ENCODE peak calls at places on chromosome 15, in six cellular contexts. L, G, N, Z, Y and C are unnamed samples.

GRCh38 chr15:68556139-68556990 is 22.4 kb upstream of the CORO2B start:
- DNase-seq in Z (no peak), L (no peak), Y (no peak), N (no peak), G (no peak), C (no peak)

GRCh38 chr15:55106155-55106554 is 90.6 kb downstream of the RSL24D1 start:
- DNase-seq in N (no peak), Z (no peak), G (no peak), Y (no peak), L (no peak), C (no peak)

GRCh38 chr15:39028069-39028468 is 463.5 kb upstream of the RASGRP1 start:
- DNase-seq in G (no peak), Z (no peak), L (peak; percentile 78), N (no peak), Y (no peak), C (peak; percentile 20)

GRCh38 chr15:65732698-65733097 is 59.4 kb downstream of the DENND4A start:
- DNase-seq in Z (no peak), L (peak; percentile 46), N (no peak), G (no peak), Y (no peak), C (no peak)

GRCh38 chr15:57626713-57627440 is 35.2 kb downstream of the MYZAP start:
- DNase-seq in L (no peak), Z (no peak), G (peak; percentile 61), N (no peak), Y (no peak), C (no peak)

GRCh38 chr15:66862111-66862815 is 160.2 kb downstream of the SMAD6 start:
- DNase-seq in N (no peak), Z (no peak), G (no peak), Y (no peak), L (no peak), C (peak; percentile 43)

GRCh38 chr15:74402873-74403589 is 30.7 kb downstream of the SEMA7A start:
- DNase-seq in L (no peak), Z (peak; percentile 82), G (no peak), N (no peak), Y (no peak), C (no peak)

GRCh38 chr15:65730560-65731172 is 61.4 kb downstream of the DENND4A start:
- DNase-seq in Y (no peak), Z (no peak), L (peak; percentile 2), N (no peak), G (no peak), C (no peak)

GRCh38 chr15:73295630-73296286 is 73.0 kb downstream of the HCN4 start:
- DNase-seq in Y (no peak), G (no peak), L (peak; percentile 42), N (no peak), Z (no peak), C (no peak)

DNA sequence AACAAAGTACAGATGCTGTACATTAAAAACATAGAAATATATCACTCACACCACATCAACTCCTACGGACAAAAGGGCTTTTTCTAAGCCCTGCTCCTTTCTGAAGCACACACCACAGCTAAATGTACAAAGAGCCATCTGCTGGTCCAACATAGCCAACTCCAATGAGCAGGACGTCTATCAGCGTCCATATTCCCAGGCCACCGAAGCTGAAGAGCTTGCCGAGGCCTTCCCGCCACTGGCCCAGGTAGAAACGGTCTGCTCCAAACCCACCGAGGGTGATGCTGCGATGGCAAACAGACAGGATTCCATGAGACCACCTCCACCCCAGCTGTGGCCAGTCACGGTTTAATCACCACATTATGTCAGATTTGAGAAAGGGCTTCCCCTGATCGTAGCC is 9.8 kb downstream of the TM2D3 start:
- DNase-seq in G (peak; percentile 47), L (no peak), N (no peak), Z (no peak), Y (no peak), C (no peak)
- TF ChIP-seq SMC3 in G (peak; percentile 34), L (no peak), N (no peak), Z (no peak), Y (no peak), C (peak; percentile 13)

GRCh38 chr15:32676095-32676643 is 34.7 kb downstream of the SCG5 start:
- DNase-seq in Z (no peak), N (no peak), Y (no peak), L (no peak), G (no peak), C (no peak)
- TF ChIP-seq SMC3 in Z (no peak), N (no peak), Y (no peak), L (no peak), G (no peak), C (no peak)

DNA sequence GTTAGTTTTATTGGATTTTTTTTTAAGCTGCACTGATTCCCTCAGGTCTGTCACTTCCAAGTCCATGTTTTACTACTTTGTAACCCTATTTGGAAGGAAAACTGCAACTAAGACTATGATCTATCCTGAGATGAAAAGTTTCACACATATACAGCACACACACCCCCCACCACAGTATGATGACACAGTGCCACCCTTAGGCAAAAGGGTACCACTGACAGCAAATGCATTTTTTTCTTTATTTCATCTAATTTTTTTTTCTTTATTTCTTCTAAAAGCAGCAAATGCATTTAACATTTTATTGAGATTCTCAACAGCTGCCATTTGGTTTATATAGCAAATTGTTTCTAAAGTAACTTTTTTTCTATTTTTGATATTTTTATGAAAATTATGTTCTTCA is 21.2 kb downstream of the NGRN start:
- DNase-seq in N (peak; percentile 43), G (peak; percentile 69), L (peak; percentile 25), Y (no peak), Z (no peak), C (peak; percentile 55)
- TF ChIP-seq SMC3 in N (peak; percentile 31), G (peak; percentile 41), L (peak; percentile 17), Y (peak; percentile 65), Z (peak; percentile 76), C (peak; percentile 66)

DNA sequence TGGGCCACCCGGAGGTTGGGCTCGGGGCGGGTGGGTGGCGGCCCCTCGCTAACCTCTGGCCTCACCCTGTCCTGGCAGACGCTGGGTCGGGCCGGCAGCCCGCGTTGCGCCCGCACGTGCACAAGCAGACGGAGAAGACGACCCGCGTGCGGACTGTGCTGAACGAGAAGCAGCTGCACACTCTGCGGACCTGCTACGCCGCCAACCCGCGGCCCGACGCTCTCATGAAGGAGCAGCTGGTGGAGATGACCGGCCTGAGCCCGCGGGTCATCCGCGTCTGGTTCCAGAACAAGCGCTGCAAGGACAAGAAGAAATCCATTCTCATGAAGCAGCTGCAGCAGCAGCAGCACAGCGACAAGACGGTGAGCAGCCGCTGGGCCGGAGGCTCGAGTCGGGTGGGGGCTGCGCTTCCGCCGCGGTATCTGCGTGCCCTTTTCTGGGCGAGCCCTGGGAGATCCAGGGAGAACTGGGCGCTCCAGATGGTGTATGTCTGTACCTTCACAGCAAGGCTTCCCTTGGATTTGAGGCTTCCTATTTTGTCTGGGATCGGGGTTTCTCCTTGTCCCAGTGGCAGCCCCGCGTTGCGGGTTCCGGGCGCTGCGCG is 3.7 kb downstream of the ISL2 start:
- DNase-seq in N (no peak), L (no peak), Z (no peak), G (peak; percentile 28), Y (no peak), C (no peak)
- TF ChIP-seq SMC3 in N (no peak), L (no peak), Z (no peak), G (no peak), Y (no peak), C (no peak)

DNA sequence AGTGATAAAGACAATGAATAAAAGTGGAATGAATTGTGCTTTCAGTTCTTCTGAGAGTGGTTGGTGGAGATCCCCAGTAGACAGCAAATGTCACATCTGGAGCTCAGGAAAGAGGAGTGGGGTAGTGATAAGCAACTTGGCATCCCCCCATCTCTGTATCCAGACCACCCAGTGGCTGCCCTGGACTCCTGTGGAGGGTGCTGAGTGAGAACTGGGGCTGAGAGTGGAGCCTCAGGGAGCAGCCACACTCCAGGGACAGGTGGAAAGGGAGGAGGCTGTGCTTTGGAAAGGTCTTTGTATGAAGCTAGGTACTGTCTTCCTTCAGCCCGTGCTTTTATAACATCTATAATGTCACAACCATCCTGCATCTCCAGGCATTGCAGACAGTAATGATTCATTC is 85.6 kb upstream of the RASGRF1 start:
- DNase-seq in N (no peak), G (no peak), Y (no peak), L (no peak), Z (no peak), C (no peak)
- TF ChIP-seq SMC3 in N (no peak), G (no peak), Y (no peak), L (no peak), Z (no peak), C (no peak)

DNA sequence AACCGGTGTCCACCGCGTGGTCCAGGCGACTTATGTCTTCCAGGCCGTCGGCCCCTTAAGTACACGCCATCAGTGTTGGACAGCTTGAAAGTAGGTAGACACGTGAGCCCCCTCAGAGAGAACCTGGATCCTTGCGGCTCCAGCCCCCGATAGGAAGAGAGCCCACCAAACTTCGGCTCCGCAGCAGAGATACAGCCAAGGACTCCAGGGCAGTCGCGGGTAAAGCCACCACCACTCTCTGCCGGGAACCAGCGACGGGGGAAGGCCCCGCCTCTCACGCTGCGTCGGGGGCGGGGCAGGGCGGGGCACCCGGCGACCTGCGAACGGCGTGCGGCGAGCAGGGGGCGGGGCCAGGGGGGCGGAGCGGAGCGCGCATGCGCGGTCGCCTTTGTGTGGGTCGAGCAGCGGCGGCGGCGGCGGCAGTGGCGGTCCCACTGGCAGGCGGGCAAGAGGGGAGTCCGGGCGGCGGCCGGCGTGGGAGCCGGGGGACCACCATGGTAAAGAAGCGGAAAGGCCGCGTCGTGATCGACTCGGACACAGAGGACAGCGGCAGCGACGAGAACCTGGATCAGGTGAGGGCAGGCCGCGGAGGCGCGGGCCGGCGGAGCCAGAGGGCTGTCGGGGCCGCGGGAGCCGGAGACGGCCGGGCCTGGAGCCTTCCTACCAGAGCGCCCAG is at the start of gene RTF1:
- DNase-seq in L (peak; percentile 80), Z (peak; percentile 52), N (peak; percentile 78), G (peak; percentile 99), Y (peak; percentile 98), C (peak; percentile 84)
- TF ChIP-seq SMC3 in L (no peak), Z (no peak), N (no peak), G (no peak), Y (no peak), C (no peak)